ENCODE peak calls at places on chromosomes 12 and 14, in ten cellular contexts. I, G, X, N, Y, S, H, V, F and R are unnamed samples.

GRCh38 chr14:67360469-67361206 is 510 bp downstream of the EIF2S1 start:
- DNase-seq in I (no peak), H (no peak), Y (no peak), S (no peak), N (peak), X (no peak), F (no peak), G (no peak), V (no peak), R (no peak)

GRCh38 chr12:3753549-3754284 is 808 bp upstream of the CRACR2A start:
- DNase-seq in G (no peak), H (peak), N (no peak), Y (no peak), V (no peak), I (no peak), X (no peak), F (no peak), S (no peak), R (no peak)

GRCh38 chr12:57893460-57894353 is 47.2 kb upstream of the CTDSP2 start:
- DNase-seq in H (peak), X (peak), N (no peak), G (no peak), S (peak), V (peak), I (no peak), F (peak), Y (no peak), R (no peak)

GRCh38 chr14:25150401-25150800 is 100.5 kb upstream of the STXBP6 start:
- DNase-seq in H (no peak), V (no peak), X (peak), S (peak), Y (no peak), G (no peak), I (no peak), F (no peak), N (no peak), R (peak)

GRCh38 chr12:66035289-66035961 is 95.1 kb downstream of the LLPH start:
- DNase-seq in H (peak), X (peak), N (no peak), I (peak), Y (no peak), F (no peak), V (no peak), S (peak), G (no peak), R (peak)

GRCh38 chr12:34391771-34392581 is 369.7 kb downstream of the ALG10 start:
- DNase-seq in G (no peak), Y (no peak), H (no peak), I (no peak), X (no peak), N (no peak), S (no peak), F (no peak), V (no peak), R (no peak)

GRCh38 chr12:104799458-104799857 is 158.6 kb downstream of the SLC41A2 start:
- DNase-seq in X (no peak), I (no peak), G (no peak), H (no peak), S (no peak), V (no peak), Y (no peak), F (no peak), N (no peak), R (no peak)

GRCh38 chr14:79597561-79597960 is 613.7 kb downstream of the DIO2 start:
- DNase-seq in N (no peak), Y (no peak), V (no peak), I (no peak), S (peak), X (peak), G (no peak), H (peak), F (no peak), R (no peak)

GRCh38 chr12:25585021-25585523 is 32.0 kb upstream of the LMNTD1 start:
- DNase-seq in I (no peak), N (no peak), Y (no peak), X (peak), S (peak), G (no peak), H (peak), V (no peak), F (no peak), R (no peak)

GRCh38 chr12:5900533-5901255 is 44.4 kb downstream of the ANO2 start:
- DNase-seq in X (no peak), H (no peak), Y (no peak), F (no peak), I (no peak), G (no peak), V (no peak), S (no peak), N (no peak), R (no peak)

GRCh38 chr12:108495823-108496579 is 19.1 kb upstream of the FICD start:
- DNase-seq in G (no peak), X (no peak), H (no peak), V (no peak), N (no peak), I (no peak), S (no peak), Y (no peak), F (no peak), R (no peak)

GRCh38 chr12:6603095-6603567 is 4.0 kb downstream of the CHD4 start:
- DNase-seq in G (no peak), S (peak), Y (peak), V (no peak), I (no peak), N (no peak), X (no peak), H (peak), F (no peak), R (peak)

GRCh38 chr14:37443461-37443860 is 151.6 kb downstream of the FOXA1 start:
- DNase-seq in I (no peak), S (no peak), G (no peak), V (no peak), X (peak), F (no peak), Y (no peak), N (no peak), H (peak), R (no peak)

GRCh38 chr14:98082833-98083232 is 1189.2 kb downstream of the BCL11B start:
- DNase-seq in G (no peak), Y (no peak), H (no peak), F (no peak), N (no peak), S (no peak), I (no peak), V (no peak), X (no peak), R (no peak)

GRCh38 chr12:122395319-122395718 is 27.1 kb downstream of the CLIP1 start:
- DNase-seq in Y (no peak), I (peak), X (peak), F (peak), H (peak), G (no peak), V (no peak), S (peak), N (no peak), R (peak)

GRCh38 chr12:6233121-6233971 is 33.1 kb downstream of the CD9 start:
- DNase-seq in X (no peak), F (no peak), N (no peak), Y (no peak), G (no peak), V (no peak), H (no peak), I (no peak), S (no peak), R (no peak)

GRCh38 chr12:66603981-66604380 is 74.9 kb downstream of the GRIP1 start:
- DNase-seq in V (no peak), F (no peak), S (no peak), H (no peak), N (no peak), Y (no peak), G (no peak), X (no peak), I (no peak), R (no peak)

GRCh38 chr14:50943943-50944646 is at the start of gene PYGL:
- DNase-seq in X (peak), N (no peak), Y (peak), H (peak), V (no peak), S (peak), G (peak), F (peak), I (peak), R (peak)

GRCh38 chr12:76236640-76237039 is 111.6 kb downstream of the BBS10 start:
- DNase-seq in I (peak), S (peak), N (no peak), H (peak), Y (no peak), F (no peak), X (peak), G (no peak), V (no peak), R (peak)

GRCh38 chr14:56491299-56492285 is 88.0 kb upstream of the TMEM260 start:
- DNase-seq in H (peak), N (no peak), X (peak), I (peak), G (peak), Y (peak), F (peak), S (peak), V (peak), R (peak)

GRCh38 chr12:77625441-77625840 is 205.3 kb upstream of the NAV3 start:
- DNase-seq in N (no peak), H (peak), G (no peak), F (no peak), V (no peak), S (peak), I (no peak), X (peak), Y (no peak), R (peak)

GRCh38 chr12:21538259-21538658 is 12.2 kb downstream of the SPX start:
- DNase-seq in Y (no peak), S (peak), N (no peak), V (no peak), H (no peak), F (no peak), I (no peak), G (no peak), X (no peak), R (no peak)

GRCh38 chr14:74610866-74611671 is 968 bp downstream of the LTBP2 start:
- DNase-seq in G (no peak), Y (no peak), N (no peak), I (no peak), V (no peak), S (no peak), X (peak), F (no peak), H (peak), R (no peak)

GRCh38 chr12:118377891-118378470 is 1.6 kb downstream of the SUDS3 start:
- DNase-seq in V (peak), H (peak), F (peak), G (peak), Y (no peak), I (peak), X (peak), N (peak), S (peak), R (peak)

GRCh38 chr14:95078841-95079240 is 78.5 kb downstream of the DICER1 start:
- DNase-seq in X (no peak), H (no peak), S (no peak), Y (no peak), N (no peak), G (no peak), I (no peak), F (no peak), V (no peak), R (no peak)

GRCh38 chr12:48454675-48455074 is 17.7 kb upstream of the ANP32D start:
- DNase-seq in S (peak), H (peak), F (peak), V (no peak), I (peak), X (peak), N (no peak), Y (no peak), G (no peak), R (no peak)

GRCh38 chr14:61525293-61526011 is 169.9 kb upstream of the HIF1A start:
- DNase-seq in S (peak), I (peak), F (peak), V (no peak), Y (no peak), X (peak), H (peak), G (peak), N (no peak), R (peak)

GRCh38 chr14:48398675-48399282 is 723.4 kb upstream of the MDGA2 start:
- DNase-seq in V (peak), F (peak), I (peak), H (peak), Y (no peak), X (peak), S (peak), G (peak), N (no peak), R (peak)

GRCh38 chr12:130711751-130712150 is 4.3 kb downstream of the RIMBP2 start:
- DNase-seq in Y (peak), X (no peak), I (no peak), G (no peak), V (no peak), S (no peak), N (no peak), H (no peak), F (no peak), R (no peak)

GRCh38 chr14:90780519-90780918 is 35.7 kb downstream of the TTC7B start:
- DNase-seq in V (no peak), S (no peak), G (no peak), X (no peak), N (no peak), F (no peak), H (no peak), Y (no peak), I (no peak), R (no peak)

GRCh38 chr14:89952581-89952980 is 1.9 kb downstream of the EFCAB11 start:
- DNase-seq in G (no peak), V (no peak), I (no peak), Y (no peak), S (no peak), F (no peak), X (no peak), N (no peak), H (no peak), R (no peak)